ENCODE peak calls at places on chromosomes 11 and 22, in five cellular contexts. T is HCT116, S is HepG2, L is K562, W is upper lobe of left lung. O is an unnamed sample.

GRCh38 chr11:110982214-110982613 is 263.3 kb upstream of the POU2AF2 start:
- ATAC-seq in W (no peak), S (no peak), L (no peak), T (no peak), O (no peak)

GRCh38 chr11:69259072-69259471 is 34.9 kb upstream of the MYEOV start:
- ATAC-seq in L (no peak), T (no peak), W (no peak), S (no peak), O (no peak)

GRCh38 chr11:65625628-65626342 is 10.2 kb downstream of the PCNX3 start:
- ATAC-seq in T (peak), L (peak), S (peak), W (peak), O (peak)

GRCh38 chr22:19603767-19604166 is 79.6 kb upstream of the CLDN5 start:
- ATAC-seq in T (no peak), S (peak), W (no peak), L (no peak), O (no peak)

GRCh38 chr11:2256293-2256913 is 14.0 kb downstream of the ASCL2 start:
- ATAC-seq in L (no peak), T (no peak), S (no peak), W (no peak), O (no peak)

GRCh38 chr22:50191041-50191740 is 5.5 kb downstream of the TRABD start:
- ATAC-seq in T (no peak), S (no peak), W (peak), L (peak), O (peak)

GRCh38 chr11:31509017-31509411 is 408 bp downstream of the IMMP1L start:
- ATAC-seq in S (peak), T (peak), W (peak), L (peak), O (no peak)

GRCh38 chr11:119845756-119846155 is 116.8 kb upstream of the NECTIN1 start:
- ATAC-seq in T (no peak), W (no peak), S (no peak), L (no peak), O (no peak)

GRCh38 chr22:20982563-20982882 is 426 bp downstream of the LZTR1 start:
- ATAC-seq in S (peak), W (peak), L (peak), T (peak), O (no peak)

GRCh38 chr11:128451651-128452470 is 135.5 kb downstream of the ETS1 start:
- ATAC-seq in T (no peak), S (peak), L (no peak), W (peak), O (peak)

GRCh38 chr22:38455530-38456271 is 702 bp upstream of the KCNJ4 start:
- ATAC-seq in L (peak), S (no peak), T (peak), W (no peak), O (no peak)

GRCh38 chr22:47190276-47190956 is 428.0 kb downstream of the TBC1D22A start:
- ATAC-seq in S (no peak), L (no peak), W (no peak), T (no peak), O (no peak)
- TF ChIP-seq POLR2A in S (no peak), L (no peak), W (no peak), T (no peak), O (no peak)

DNA sequence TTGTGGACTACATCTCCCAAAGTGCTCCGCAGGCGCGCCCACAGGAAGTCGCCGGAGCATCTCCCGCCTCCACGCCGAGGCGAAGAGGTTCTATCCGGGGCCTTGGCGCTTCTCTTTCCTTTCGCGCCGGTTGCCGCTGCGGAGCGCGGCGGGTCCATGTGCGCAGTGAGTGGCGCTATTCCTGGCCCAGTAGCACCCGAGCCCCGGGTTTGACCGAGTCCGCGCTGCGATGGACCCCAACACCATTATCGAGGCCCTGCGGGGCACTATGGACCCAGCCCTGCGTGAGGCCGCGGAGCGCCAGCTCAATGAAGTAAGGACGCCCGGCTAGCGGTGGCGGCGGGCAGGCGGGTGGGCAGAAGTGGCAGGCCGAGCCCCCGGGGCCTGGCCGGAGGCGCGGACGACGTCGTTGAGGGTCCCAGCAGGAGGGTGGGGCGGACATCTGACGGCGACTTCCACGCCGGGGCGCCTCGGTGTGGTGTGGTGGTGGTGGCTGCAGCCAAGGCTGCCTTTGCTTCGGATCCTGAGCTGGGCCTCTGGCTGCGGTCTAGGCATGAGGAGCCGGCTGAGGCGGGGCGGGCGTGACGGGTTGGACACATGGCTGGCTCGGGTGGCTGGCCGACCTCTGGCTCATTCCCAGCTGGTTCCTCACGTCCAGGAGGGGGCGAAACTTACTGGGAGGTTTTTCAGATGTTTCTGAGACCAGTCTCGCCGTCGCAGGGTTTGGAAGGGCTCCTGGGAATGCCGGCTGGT is at the start of gene IPO7:
- ATAC-seq in L (peak), W (peak), S (peak), T (peak), O (peak)
- TF ChIP-seq POLR2AphosphoS5 in L (peak), W (peak), S (peak), T (peak), O (peak)

DNA sequence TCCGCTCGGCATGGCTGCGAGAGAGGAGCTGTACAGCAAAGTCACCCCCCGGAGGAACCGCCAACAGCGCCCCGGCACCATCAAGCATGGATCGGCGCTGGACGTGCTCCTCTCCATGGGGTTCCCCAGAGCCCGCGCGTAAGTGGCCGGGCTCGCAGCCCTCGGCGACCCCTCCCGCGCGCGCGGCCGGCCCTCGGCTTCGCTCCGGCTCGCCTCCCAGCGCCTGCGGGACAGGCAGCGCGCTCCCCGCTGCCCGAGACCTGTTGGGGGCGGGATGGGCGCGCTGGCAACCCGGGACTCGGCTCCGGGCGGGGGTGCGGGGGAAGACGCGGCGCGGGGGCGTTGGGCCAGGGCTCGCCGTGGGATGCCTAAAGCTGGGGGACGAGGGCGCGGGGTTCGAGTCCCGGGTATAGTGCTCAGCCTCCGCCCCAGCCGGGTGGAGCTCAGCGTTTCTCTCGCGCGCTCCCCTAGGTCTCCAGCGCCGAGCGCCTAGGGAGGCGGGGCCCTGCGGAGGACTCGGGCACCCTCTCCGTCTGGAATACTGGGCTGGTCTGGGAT is 630 bp downstream of the UBASH3B start:
- ATAC-seq in W (peak), L (peak), S (peak), T (peak), O (peak)
- H3K27ac ChIP-seq in W (peak), L (no peak), S (no peak), T (peak), O (peak)

GRCh38 chr11:47642099-47642855 is at the start of gene MTCH2:
- ATAC-seq in L (peak), W (peak), T (peak), S (peak), O (peak)
- TF ChIP-seq POLR2A in L (peak), W (peak), T (peak), S (peak), O (peak)

DNA sequence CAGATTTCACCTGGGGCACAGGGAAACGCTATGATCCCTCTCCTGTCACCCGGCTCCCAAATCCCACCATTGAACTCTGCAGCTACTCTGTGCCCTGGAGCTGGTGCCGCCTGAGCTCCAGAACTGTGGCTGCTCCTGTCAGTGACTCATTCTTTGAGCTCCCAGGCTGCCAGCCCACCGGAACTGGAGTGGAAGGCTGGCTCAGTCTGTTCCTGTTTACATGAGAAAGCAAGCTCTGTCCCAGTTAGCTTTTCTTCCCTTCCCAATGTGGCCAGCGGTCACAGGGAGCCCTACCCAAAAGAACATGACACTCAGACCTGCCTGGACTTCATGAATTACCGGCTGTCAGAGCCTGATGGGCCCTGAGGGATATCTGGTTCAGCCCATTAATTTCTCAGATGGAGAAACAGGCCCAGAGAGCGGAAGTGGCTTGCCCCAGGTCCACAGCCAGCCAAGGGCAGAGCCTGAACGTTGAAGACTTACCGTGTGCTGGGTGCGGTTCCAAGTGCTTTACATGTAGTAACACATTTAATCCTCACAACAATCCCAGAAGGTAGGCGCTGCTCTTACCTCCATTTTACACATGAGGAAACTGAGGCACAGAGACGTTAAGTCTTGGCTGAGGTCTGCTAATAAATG is 23.8 kb upstream of the IGSF22 start:
- ATAC-seq in W (no peak), L (no peak), S (peak), T (peak), O (no peak)
- TF ChIP-seq POLR2AphosphoS5 in W (no peak), L (no peak), S (no peak), T (no peak), O (no peak)

GRCh38 chr11:26993965-26994446 is at the start of gene FIBIN:
- ATAC-seq in T (no peak), S (no peak), L (no peak), W (peak), O (peak)

GRCh38 chr11:26994579-26995210 is 783 bp downstream of the FIBIN start:
- ATAC-seq in W (peak), T (no peak), S (peak), L (no peak), O (peak)

GRCh38 chr11:26987726-26988125 is 6.2 kb upstream of the FIBIN start:
- ATAC-seq in W (no peak), L (no peak), S (no peak), T (no peak), O (no peak)

GRCh38 chr11:26996056-26996455 is 2.1 kb downstream of the FIBIN start:
- ATAC-seq in W (no peak), S (no peak), L (no peak), T (no peak), O (no peak)

DNA sequence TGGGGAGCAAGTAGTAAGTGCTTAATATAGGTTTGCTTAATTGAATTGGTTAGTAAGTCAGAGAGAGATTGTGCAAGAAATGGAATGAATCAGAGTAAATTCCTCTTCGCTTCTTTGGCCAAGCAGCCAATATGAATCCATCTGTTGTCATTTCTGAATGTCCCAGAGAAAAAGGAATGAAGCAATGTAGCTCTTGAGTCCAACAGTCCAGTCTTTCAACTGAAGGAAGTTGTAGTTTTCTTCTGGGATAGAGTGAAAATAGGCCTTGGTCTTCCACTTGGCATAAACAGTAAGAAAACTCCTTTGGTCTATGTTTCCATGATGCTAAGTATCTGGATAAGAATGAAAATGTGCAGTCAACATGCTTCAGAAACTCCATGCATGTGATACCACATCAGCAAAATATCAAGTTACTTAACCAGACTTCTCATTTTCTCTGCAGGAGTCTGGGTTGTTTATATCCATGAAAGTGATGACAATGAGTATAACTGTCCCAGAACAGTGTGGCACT is 1.8 kb upstream of the FIBIN start:
- ATAC-seq in S (no peak), L (no peak), W (no peak), T (no peak), O (peak)
- H3K27ac ChIP-seq in S (no peak), L (no peak), W (peak), T (no peak), O (peak)